ENCODE peak calls at places on chromosomes 16 and 17, in nine cellular contexts. U is A549; O is HCT116; W is right lobe of liver; Y is CD8-positive, alpha-beta T cell; H is lung; R is breast epithelium; V is heart left ventricle; L is suprapubic skin. Z is an unnamed sample. For H3K4me1, the result is how much of the 10 kb centered on the place peaks cover.

GRCh38 chr17:17137731-17138585 is 68.2 kb downstream of the PLD6 start:
- DNase-seq in U (no peak), O (no peak), W (no peak), Y (no peak), H (no peak), R (no peak), V (no peak), L (no peak), Z (no peak)

GRCh38 chr16:79089735-79090284 is 510.7 kb downstream of the MAF start:
- DNase-seq in U (no peak), O (no peak), W (no peak), Y (peak), H (no peak), R (no peak), V (peak), L (no peak), Z (no peak)

GRCh38 chr17:62870581-62870964 is 62.5 kb upstream of the MARCHF10 start:
- DNase-seq in U (no peak), O (no peak), W (peak), Y (no peak), H (no peak), R (no peak), V (no peak), L (no peak), Z (no peak)

GRCh38 chr16:3431779-3432219 is 11.5 kb downstream of the ZNF597 start:
- DNase-seq in U (no peak), O (no peak), W (peak), Y (peak), H (peak), R (no peak), V (peak), L (no peak), Z (no peak)

GRCh38 chr17:73770115-73770848 is 126.0 kb upstream of the SDK2 start:
- DNase-seq in U (peak), O (peak), W (peak), Y (no peak), H (peak), R (peak), V (peak), L (no peak), Z (peak)

GRCh38 chr16:11217651-11218323 is 38.2 kb downstream of the SOCS1 start:
- DNase-seq in U (no peak), O (no peak), W (no peak), Y (no peak), H (no peak), R (no peak), V (no peak), L (no peak), Z (no peak)

GRCh38 chr17:6269474-6269873 is 165.4 kb downstream of the AIPL1 start:
- DNase-seq in U (peak), O (peak), W (no peak), Y (no peak), H (no peak), R (no peak), V (peak), L (no peak), Z (no peak)

GRCh38 chr17:80146121-80147034 is 550 bp downstream of the EIF4A3 start:
- DNase-seq in U (no peak), O (no peak), W (no peak), Y (no peak), H (peak), R (no peak), V (peak), L (peak), Z (no peak)

GRCh38 chr16:54447606-54448440 is 161.2 kb upstream of the IRX3 start:
- DNase-seq in U (peak), O (no peak), W (no peak), Y (no peak), H (no peak), R (no peak), V (no peak), L (no peak), Z (peak)

GRCh38 chr16:80120899-80121521 is 419.8 kb upstream of the DYNLRB2 start:
- DNase-seq in U (no peak), O (no peak), W (no peak), Y (no peak), H (no peak), R (no peak), V (no peak), L (no peak), Z (no peak)

GRCh38 chr16:54585966-54586365 is 299.4 kb upstream of the IRX3 start:
- DNase-seq in U (no peak), O (no peak), W (no peak), Y (no peak), H (no peak), R (no peak), V (no peak), L (no peak), Z (no peak)

GRCh38 chr17:19338031-19338990 is 24.2 kb downstream of the B9D1 start:
- DNase-seq in U (peak), O (no peak), W (peak), Y (peak), H (peak), R (peak), V (peak), L (no peak), Z (no peak)

GRCh38 chr17:43634681-43635125 is 27.0 kb downstream of the MEOX1 start:
- DNase-seq in U (no peak), O (no peak), W (peak), Y (no peak), H (no peak), R (no peak), V (peak), L (no peak), Z (peak)

GRCh38 chr17:82338858-82339633 is 5.5 kb upstream of the SECTM1 start:
- DNase-seq in U (peak), O (peak), W (no peak), Y (no peak), H (no peak), R (no peak), V (no peak), L (no peak), Z (peak)

GRCh38 chr17:39138416-39139136 is 12.9 kb downstream of the PLXDC1 start:
- DNase-seq in U (no peak), O (no peak), W (no peak), Y (no peak), H (no peak), R (no peak), V (peak), L (no peak), Z (no peak)

GRCh38 chr16:1961651-1962067 is 2.3 kb downstream of the NDUFB10 start:
- DNase-seq in U (no peak), O (no peak), W (no peak), Y (no peak), H (no peak), R (no peak), V (no peak), L (no peak), Z (no peak)

GRCh38 chr17:45838751-45839150 is 5.9 kb upstream of the SPPL2C start:
- DNase-seq in U (no peak), O (no peak), W (no peak), Y (no peak), H (no peak), R (no peak), V (no peak), L (no peak), Z (no peak)

GRCh38 chr17:57870283-57870635 is 20.4 kb upstream of the MRPS23 start:
- DNase-seq in U (no peak), O (no peak), W (no peak), Y (no peak), H (no peak), R (no peak), V (no peak), L (no peak), Z (no peak)

GRCh38 chr16:70738083-70738977 is 52.5 kb upstream of the MTSS2 start:
- DNase-seq in U (peak), O (no peak), W (peak), Y (no peak), H (peak), R (no peak), V (peak), L (no peak), Z (no peak)

GRCh38 chr17:76139801-76140660 is 1.0 kb downstream of the FOXJ1 start:
- DNase-seq in U (no peak), O (no peak), W (no peak), Y (peak), H (peak), R (no peak), V (no peak), L (no peak), Z (no peak)

GRCh38 chr17:6172642-6173330 is 102.6 kb downstream of the WSCD1 start:
- DNase-seq in U (no peak), O (no peak), W (no peak), Y (no peak), H (no peak), R (no peak), V (no peak), L (no peak), Z (no peak)

GRCh38 chr17:4185656-4186055 is 42.7 kb downstream of the CYB5D2 start:
- DNase-seq in U (no peak), O (no peak), W (peak), Y (no peak), H (no peak), R (no peak), V (no peak), L (no peak), Z (no peak)

GRCh38 chr17:19017804-19018599 is 13.4 kb upstream of the FAM83G start:
- DNase-seq in U (no peak), O (no peak), W (no peak), Y (no peak), H (no peak), R (no peak), V (no peak), L (no peak), Z (no peak)

GRCh38 chr16:2715519-2715918 is 4.5 kb downstream of the PRSS27 start:
- DNase-seq in U (no peak), O (no peak), W (peak), Y (peak), H (peak), R (peak), V (peak), L (no peak), Z (no peak)

GRCh38 chr17:3710951-3711383 is 12.7 kb upstream of the HASPIN start:
- DNase-seq in U (no peak), O (no peak), W (no peak), Y (peak), H (no peak), R (no peak), V (no peak), L (no peak), Z (peak)

GRCh38 chr16:83826146-83826913 is 18.6 kb downstream of the HSBP1 start:
- DNase-seq in U (peak), O (peak), W (peak), Y (peak), H (peak), R (peak), V (peak), L (peak), Z (peak)

GRCh38 chr17:62180772-62181171 is 115.7 kb upstream of the MED13 start:
- DNase-seq in U (no peak), O (no peak), W (no peak), Y (no peak), H (no peak), R (no peak), V (no peak), L (no peak), Z (no peak)

GRCh38 chr17:76154292-76154691 is 13.2 kb upstream of the FOXJ1 start:
- DNase-seq in U (no peak), O (no peak), W (no peak), Y (no peak), H (no peak), R (no peak), V (no peak), L (no peak), Z (no peak)

GRCh38 chr16:47142469-47143328 is 1.0 kb downstream of the NETO2 start:
- DNase-seq in U (peak), O (no peak), W (peak), Y (no peak), H (no peak), R (no peak), V (peak), L (no peak), Z (no peak)

GRCh38 chr17:80445152-80446110 is 30.5 kb downstream of the ENDOV start:
- DNase-seq in U (no peak), O (no peak), W (no peak), Y (no peak), H (no peak), R (no peak), V (no peak), L (no peak), Z (no peak)

GRCh38 chr17:67238976-67239375 is 6.0 kb downstream of the HELZ start:
- DNase-seq in U (no peak), O (no peak), W (no peak), Y (no peak), H (no peak), R (no peak), V (no peak), L (no peak), Z (no peak)

DNA sequence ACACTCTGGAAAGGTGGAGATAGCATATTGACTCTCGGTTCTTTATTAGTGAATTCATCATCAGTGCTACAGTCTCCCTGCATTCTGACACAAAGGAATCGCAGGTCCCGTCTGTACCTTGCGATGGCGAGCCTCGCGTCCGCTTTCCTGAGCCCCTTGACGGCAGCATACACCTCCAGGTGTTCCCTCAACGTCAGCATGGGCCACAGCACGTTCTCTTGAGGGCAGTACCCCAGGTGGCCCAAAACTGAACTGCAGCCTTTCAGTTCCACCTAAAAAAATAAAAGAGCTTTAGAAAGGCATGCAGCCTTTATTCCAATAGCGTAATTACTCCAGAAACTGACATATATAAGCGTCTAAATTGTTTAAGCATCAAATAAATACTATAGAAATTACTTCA is 24.2 kb upstream of the ABCA9 start:
- DNase-seq in U (peak), O (peak), W (no peak), Y (no peak), H (no peak), R (no peak), V (no peak), L (no peak), Z (peak)
- TF ChIP-seq CTCF in U (no peak), O (peak), W (no peak), Y (peak), H (no peak), R (no peak), V (peak), L (no peak), Z (peak)

GRCh38 chr16:67529639-67530012 is 997 bp downstream of the RIPOR1 start:
- DNase-seq in U (no peak), O (no peak), W (no peak), Y (no peak), H (no peak), R (no peak), V (no peak), L (no peak), Z (no peak)

GRCh38 chr16:67526149-67526732 is 2.4 kb upstream of the RIPOR1 start:
- DNase-seq in U (no peak), O (no peak), W (no peak), Y (no peak), H (no peak), R (no peak), V (no peak), L (no peak), Z (peak)

GRCh38 chr16:67528870-67529638 is 425 bp downstream of the RIPOR1 start:
- DNase-seq in U (peak), O (no peak), W (peak), Y (no peak), H (no peak), R (no peak), V (peak), L (no peak), Z (no peak)

GRCh38 chr16:67530013-67530939 is 1.6 kb downstream of the RIPOR1 start:
- DNase-seq in U (no peak), O (no peak), W (peak), Y (no peak), H (peak), R (no peak), V (peak), L (peak), Z (no peak)

GRCh38 chr16:67528222-67528869 is at the start of gene RIPOR1:
- DNase-seq in U (peak), O (no peak), W (peak), Y (no peak), H (no peak), R (no peak), V (peak), L (no peak), Z (no peak)
- H3K4me1 ChIP-seq in U (half or more), O (under half), W (under half), Y (under half), H (under half), R (under half), V (under half), L (under half), Z (under half)

GRCh38 chr16:55643161-55643970 is 12.4 kb upstream of the SLC6A2 start:
- DNase-seq in U (no peak), O (peak), W (no peak), Y (no peak), H (no peak), R (no peak), V (no peak), L (no peak), Z (no peak)
- TF ChIP-seq CTCF in U (no peak), O (peak), W (peak), Y (no peak), H (no peak), R (no peak), V (no peak), L (no peak), Z (peak)

GRCh38 chr17:40340880-40341807 is 23.4 kb downstream of the GJD3 start:
- DNase-seq in U (peak), O (peak), W (peak), Y (peak), H (peak), R (peak), V (peak), L (peak), Z (peak)
- H3K4me1 ChIP-seq in U (half or more), O (under half), W (under half), Y (half or more), H (under half), R (under half), V (half or more), L (half or more), Z (under half)

Z was measured in foreskin keratinocyte.